ENCODE peak calls at places on chromosome 3, in five cellular contexts. Z is mammary epithelial cell, A is cardiac muscle cell, O is heart right ventricle, S is Caco-2. V is an unnamed sample. For H3K4me1, the result is how much of the 10 kb centered on the place peaks cover.

GRCh38 chr3:123296261-123296660 is 94.5 kb downstream of the SEC22A start:
- DNase-seq in Z (no peak), A (no peak), O (no peak), S (no peak), V (no peak)

GRCh38 chr3:85801955-85802354 is 843.2 kb downstream of the CADM2 start:
- DNase-seq in Z (peak), A (peak), O (no peak), S (peak), V (peak)

GRCh38 chr3:186193534-186194450 is 84.9 kb upstream of the ETV5 start:
- DNase-seq in Z (no peak), A (peak), O (no peak), S (no peak), V (no peak)

GRCh38 chr3:149247025-149247710 is 25.5 kb upstream of the CP start:
- DNase-seq in Z (peak), A (no peak), O (no peak), S (no peak), V (peak)

GRCh38 chr3:10108091-10108490 is at the start of gene FANCD2OS:
- DNase-seq in Z (no peak), A (no peak), O (no peak), S (no peak), V (no peak)

GRCh38 chr3:53845881-53846133 is 412 bp downstream of the CHDH start:
- DNase-seq in Z (no peak), A (no peak), O (no peak), S (no peak), V (no peak)

GRCh38 chr3:9422712-9423424 is 25.5 kb downstream of the SETD5 start:
- DNase-seq in Z (peak), A (peak), O (peak), S (peak), V (peak)

GRCh38 chr3:57992430-57993213 is 15.6 kb upstream of the FLNB start:
- DNase-seq in Z (no peak), A (peak), O (no peak), S (peak), V (no peak)

DNA sequence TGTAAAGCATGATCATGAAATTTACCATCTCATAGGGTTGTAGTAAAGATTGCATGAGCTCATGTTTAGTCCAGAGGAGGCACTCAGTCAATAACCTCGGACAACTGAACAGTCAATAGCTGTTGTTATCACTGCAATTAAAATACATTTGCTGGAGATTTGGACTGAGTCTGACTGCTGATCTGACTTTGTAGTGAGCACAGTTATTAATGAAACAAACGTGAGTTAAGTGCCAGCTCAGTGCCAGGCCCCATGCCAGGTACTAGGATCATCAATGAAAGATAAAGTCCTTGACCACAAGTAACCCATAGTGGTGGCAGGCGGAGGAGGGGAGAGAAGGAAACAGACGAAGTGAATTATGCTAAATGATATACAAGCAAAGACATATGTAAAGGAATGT is 43.7 kb upstream of the PRICKLE2 start:
- DNase-seq in Z (no peak), A (no peak), O (peak), S (no peak), V (no peak)
- H3K4me1 ChIP-seq in Z (under half), A (under half), O (under half), S (under half), V (under half)

GRCh38 chr3:95049841-95050240 is 987.0 kb downstream of the NSUN3 start:
- DNase-seq in Z (no peak), A (no peak), O (no peak), S (no peak), V (no peak)
- TF ChIP-seq CTCF in Z (no peak), A (no peak), O (no peak), S (no peak), V (no peak)

DNA sequence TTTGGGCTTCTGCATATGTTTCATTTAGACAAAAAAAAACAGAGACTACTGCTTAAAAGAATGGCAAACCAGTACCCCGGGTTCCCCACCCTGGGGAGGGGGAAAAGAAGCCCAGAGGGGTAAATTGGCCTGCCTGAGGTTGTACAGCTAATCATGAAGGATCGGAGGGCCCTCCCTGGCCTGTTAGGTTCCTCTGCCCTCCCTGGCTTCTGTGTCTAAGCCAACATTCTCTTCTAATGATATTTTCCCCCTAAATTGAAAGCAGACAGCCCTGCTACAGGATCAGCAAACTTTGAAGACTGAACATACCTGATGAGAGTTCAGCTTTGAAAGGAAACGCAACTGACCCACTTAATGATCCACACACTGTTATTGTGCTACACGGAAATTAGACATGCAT is 2.5 kb downstream of the ARHGAP31 start:
- DNase-seq in Z (no peak), A (no peak), O (no peak), S (no peak), V (no peak)
- H3K4me1 ChIP-seq in Z (under half), A (under half), O (under half), S (under half), V (under half)

GRCh38 chr3:30437172-30437571 is 169.2 kb upstream of the TGFBR2 start:
- DNase-seq in Z (peak), A (peak), O (peak), S (no peak), V (no peak)
- TF ChIP-seq CTCF in Z (no peak), A (no peak), O (no peak), S (no peak), V (no peak)

GRCh38 chr3:43286886-43287301 is 554 bp downstream of the SNRK start:
- DNase-seq in Z (peak), A (peak), O (no peak), S (peak), V (peak)

GRCh38 chr3:43287514-43287913 is 1.2 kb downstream of the SNRK start:
- DNase-seq in Z (no peak), A (no peak), O (no peak), S (no peak), V (peak)

GRCh38 chr3:43288366-43288765 is 2.0 kb downstream of the SNRK start:
- DNase-seq in Z (no peak), A (no peak), O (no peak), S (no peak), V (peak)

GRCh38 chr3:43289401-43289800 is 3.1 kb downstream of the SNRK start:
- DNase-seq in Z (no peak), A (no peak), O (no peak), S (no peak), V (no peak)

GRCh38 chr3:43288850-43289249 is 2.5 kb downstream of the SNRK start:
- DNase-seq in Z (no peak), A (no peak), O (no peak), S (peak), V (no peak)
- H3K4me1 ChIP-seq in Z (under half), A (under half), O (under half), S (under half), V (under half)

GRCh38 chr3:49132437-49133225 is at the start of gene LAMB2:
- DNase-seq in Z (peak), A (peak), O (peak), S (peak), V (peak)
- TF ChIP-seq CTCF in Z (no peak), A (peak), O (no peak), S (peak), V (no peak)